ENCODE peak calls at places on chromosomes 4 and X, in five cellular contexts. F is mesendoderm; V is mammary epithelial cell; H is colonic mucosa; G is CD8-positive, alpha-beta memory T cell. I is an unnamed sample. For H3K27me3, the result is how much of the 10 kb centered on the place peaks cover.

GRCh38 chrX:10482262-10482661 is 138.1 kb downstream of the MID1 start:
- DNase-seq in F (no peak), V (no peak), H (no peak), G (no peak), I (no peak)

GRCh38 chr4:127249066-127249766 is 383.5 kb upstream of the INTU start:
- DNase-seq in F (no peak), V (peak), H (no peak), G (no peak), I (no peak)

GRCh38 chr4:16237715-16238114 is 11.4 kb upstream of the TAPT1 start:
- DNase-seq in V (no peak), H (no peak), F (no peak), G (no peak), I (no peak)

GRCh38 chr4:126451237-126451885 is 1136.6 kb downstream of the FAT4 start:
- DNase-seq in H (no peak), G (no peak), V (no peak), F (no peak), I (no peak)

GRCh38 chrX:65697915-65698796 is 30.7 kb downstream of the MSN start:
- DNase-seq in G (peak), F (peak), H (peak), V (no peak), I (no peak)

GRCh38 chrX:78548012-78548411 is 111.1 kb downstream of the RTL3 start:
- DNase-seq in F (no peak), H (no peak), V (peak), G (no peak), I (no peak)

GRCh38 chr4:139154538-139154937 is 22.5 kb downstream of the ELF2 start:
- DNase-seq in V (no peak), H (no peak), F (peak), G (no peak), I (peak)

GRCh38 chr4:2947926-2948325 is 15.3 kb downstream of the NOP14 start:
- DNase-seq in F (no peak), G (no peak), V (no peak), H (no peak), I (no peak)

GRCh38 chr4:149709640-149710039 is 106.0 kb downstream of the IQCM start:
- DNase-seq in G (no peak), H (no peak), V (no peak), F (no peak), I (no peak)

GRCh38 chrX:45198301-45198700 is 2.4 kb downstream of the DIPK2B start:
- DNase-seq in H (no peak), G (no peak), V (no peak), F (no peak), I (no peak)

GRCh38 chr4:3059090-3059428 is 15.3 kb downstream of the HTT-AS start:
- DNase-seq in H (no peak), F (no peak), G (no peak), V (no peak), I (no peak)

GRCh38 chrX:80812176-80812575 is 2.5 kb upstream of the BRWD3 start:
- DNase-seq in G (peak), H (peak), F (peak), V (peak), I (peak)

GRCh38 chr4:123444298-123444731 is 47.7 kb downstream of the SPRY1 start:
- DNase-seq in F (peak), H (peak), V (no peak), G (peak), I (peak)

GRCh38 chr4:1998296-1998695 is 10.5 kb downstream of the NELFA start:
- DNase-seq in F (peak), H (no peak), G (no peak), V (peak), I (peak)

DNA sequence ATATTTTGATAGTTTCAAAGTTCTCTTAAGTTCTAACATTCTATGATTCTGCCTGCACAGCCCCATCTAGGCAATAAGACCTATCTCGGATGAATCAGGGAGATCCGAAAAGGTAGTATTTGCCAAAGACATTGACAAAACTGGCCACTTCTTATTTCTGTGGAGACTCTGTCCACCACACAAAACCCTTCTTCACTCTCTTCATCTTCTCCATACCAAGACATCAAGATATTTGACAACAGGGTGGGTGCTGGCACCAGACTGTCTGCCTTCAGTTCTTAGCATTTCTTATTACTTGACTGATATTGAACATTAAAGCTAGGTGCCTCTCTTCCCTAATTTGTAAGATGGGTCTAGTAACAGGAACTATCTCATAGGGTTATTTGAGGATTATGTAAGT is 1.8 kb upstream of the UNC5C start:
- DNase-seq in V (no peak), G (no peak), F (no peak), H (no peak), I (no peak)
- H3K4me3 ChIP-seq in V (peak), G (no peak), F (no peak), H (no peak), I (no peak)

DNA sequence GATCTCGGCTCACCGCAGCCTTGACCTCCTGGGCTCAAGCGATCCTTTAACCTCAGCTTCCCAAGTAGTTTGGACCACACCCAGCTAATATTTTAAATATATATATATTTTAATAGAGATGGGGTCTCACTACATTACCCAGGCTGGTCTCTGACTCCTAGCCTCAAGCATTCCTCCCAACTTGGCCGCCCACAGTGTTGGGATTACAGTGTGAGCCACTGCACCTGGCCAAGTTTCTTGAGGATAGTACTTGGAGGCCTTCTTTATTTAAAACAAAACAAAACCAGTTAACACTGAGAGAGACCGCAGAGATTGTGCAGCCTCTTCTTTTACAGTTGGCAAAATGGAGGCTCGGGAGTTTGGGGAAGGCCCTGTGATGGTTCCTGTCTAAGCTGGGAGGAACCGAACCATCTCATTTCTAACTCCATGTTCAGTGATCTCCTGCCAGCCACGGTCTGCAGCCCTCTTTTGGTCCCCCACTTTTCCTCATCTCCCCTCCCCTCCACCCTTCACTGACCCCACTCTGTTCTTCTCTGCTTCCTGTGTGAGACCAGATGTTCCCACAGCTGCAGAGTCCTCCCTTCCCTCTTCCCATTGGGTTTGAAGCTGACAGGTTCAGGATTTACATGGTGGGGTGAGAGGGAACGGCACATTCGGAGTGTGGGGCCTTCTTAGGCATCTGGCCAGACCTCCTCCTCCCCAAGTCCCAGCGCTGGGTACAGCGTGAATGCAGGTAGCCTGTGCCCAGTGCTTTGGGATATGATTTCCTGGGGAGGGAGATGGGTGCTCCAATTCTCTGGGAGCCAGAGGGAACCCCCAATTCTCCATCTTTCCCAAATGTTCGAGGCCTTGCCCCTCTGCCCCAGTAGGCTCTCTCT is 1.4 kb upstream of the SORCS2 start:
- DNase-seq in G (no peak), F (no peak), H (no peak), V (no peak), I (no peak)
- H3K27me3 ChIP-seq in G (under half), F (under half), H (under half), V (under half), I (half or more)

GRCh38 chr4:77089880-77090279 is 14.1 kb upstream of the CCNI start:
- DNase-seq in F (no peak), G (no peak), H (no peak), V (no peak), I (no peak)

GRCh38 chr4:77095101-77095826 is 19.5 kb upstream of the CCNI start:
- DNase-seq in F (peak), V (peak), H (peak), G (peak), I (peak)

DNA sequence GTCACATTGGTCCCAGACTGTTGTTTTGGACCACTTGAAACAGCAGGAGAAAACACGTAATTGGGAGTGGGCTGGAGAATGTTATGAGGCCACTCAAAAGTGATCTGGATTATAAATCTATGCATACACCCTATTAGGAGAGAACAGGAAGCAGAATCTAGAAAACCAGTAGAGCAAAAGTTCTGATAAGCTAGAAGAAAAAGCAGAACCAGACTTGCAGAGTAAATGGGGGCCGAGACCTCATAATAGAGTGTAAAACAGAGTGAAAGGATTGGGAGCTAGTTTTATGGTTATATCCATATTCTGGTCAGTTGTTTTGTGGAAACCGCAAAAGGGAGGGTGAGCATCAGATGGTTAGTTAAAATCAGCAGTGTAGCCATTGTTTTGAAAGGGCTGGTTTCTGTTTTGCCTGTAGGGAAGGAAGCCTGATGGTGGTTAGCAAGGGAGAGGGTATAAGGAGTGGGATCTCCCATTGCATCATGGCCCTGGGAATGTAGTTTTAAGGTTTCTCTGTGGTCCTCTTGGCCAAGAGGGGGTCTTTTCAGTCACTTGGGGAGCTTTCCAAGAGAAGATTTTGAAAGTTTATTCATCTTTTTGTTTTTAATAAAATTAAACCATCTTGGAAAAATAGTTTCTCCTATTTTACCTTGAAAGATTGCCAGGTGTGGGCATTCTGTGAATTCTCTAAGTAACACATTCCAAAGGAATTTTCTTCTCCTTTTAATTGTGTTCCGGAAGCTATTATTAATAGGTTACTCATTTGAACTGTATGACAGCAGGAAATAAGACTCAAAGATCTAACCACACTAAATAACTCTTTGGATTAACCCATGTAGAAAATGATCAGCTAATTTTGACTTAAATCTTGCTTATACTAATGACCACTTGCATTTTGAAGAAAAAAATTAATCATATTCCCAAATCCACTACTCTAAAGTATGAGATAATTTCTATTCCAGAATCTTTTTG is 17.3 kb upstream of the CCNI start:
- DNase-seq in G (no peak), H (no peak), V (peak), F (peak), I (no peak)
- H3K27ac ChIP-seq in G (no peak), H (no peak), V (peak), F (no peak), I (peak)

DNA sequence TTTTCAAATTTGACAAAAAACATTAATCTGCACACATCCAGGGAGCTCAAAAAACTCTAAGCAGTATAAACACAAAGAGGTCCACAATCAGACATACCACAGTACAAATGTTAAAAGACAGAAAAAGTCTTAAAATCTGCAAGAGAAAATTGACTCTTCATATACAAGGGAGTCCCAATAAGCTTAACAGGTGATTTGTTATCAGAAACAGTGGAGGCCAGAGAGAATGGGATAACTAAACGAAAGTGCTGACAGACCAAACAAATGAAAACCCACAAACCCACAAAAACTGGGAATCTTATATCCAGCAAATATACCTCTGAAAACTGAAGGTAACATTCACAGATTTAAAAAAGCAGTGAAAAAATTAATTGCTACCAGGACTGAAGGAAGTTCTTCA is 182.0 kb upstream of the PAQR3 start:
- DNase-seq in H (no peak), G (no peak), V (no peak), F (no peak), I (no peak)
- H3K4me3 ChIP-seq in H (no peak), G (no peak), V (no peak), F (no peak), I (no peak)

DNA sequence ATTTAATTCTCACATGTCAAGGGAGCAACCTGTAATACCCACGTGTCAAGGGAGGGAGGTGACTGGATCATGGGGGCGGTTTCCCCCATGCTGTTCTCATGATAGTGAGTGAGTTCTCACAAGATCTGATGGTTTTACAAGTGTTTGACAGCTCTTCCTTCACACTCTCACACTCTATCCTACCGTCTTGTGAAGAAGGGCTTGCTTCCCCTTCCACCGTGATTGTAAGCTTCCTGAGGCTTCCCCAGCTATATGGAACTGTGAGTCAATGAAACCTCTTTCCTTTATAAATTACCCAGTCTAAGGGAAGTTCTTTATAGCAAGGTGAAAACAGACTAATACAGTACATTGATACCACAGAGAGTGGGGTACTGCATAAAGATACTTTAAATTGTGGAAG is 17.7 kb downstream of the USP27X start:
- DNase-seq in V (no peak), G (no peak), H (no peak), F (no peak), I (no peak)
- H3K27me3 ChIP-seq in V (under half), G (under half), H (under half), F (under half), I (under half)

GRCh38 chr4:186204611-186205144 is 13.3 kb downstream of the CYP4V2 start:
- DNase-seq in H (peak), F (no peak), G (no peak), V (no peak), I (peak)
- H3K27ac ChIP-seq in H (peak), F (no peak), G (no peak), V (no peak), I (peak)

GRCh38 chr4:128424524-128425195 is 137.0 kb upstream of the PGRMC2 start:
- DNase-seq in V (peak), G (no peak), F (no peak), H (no peak), I (no peak)

GRCh38 chr4:128428397-128428796 is 140.8 kb upstream of the PGRMC2 start:
- DNase-seq in F (no peak), H (no peak), G (no peak), V (no peak), I (no peak)

DNA sequence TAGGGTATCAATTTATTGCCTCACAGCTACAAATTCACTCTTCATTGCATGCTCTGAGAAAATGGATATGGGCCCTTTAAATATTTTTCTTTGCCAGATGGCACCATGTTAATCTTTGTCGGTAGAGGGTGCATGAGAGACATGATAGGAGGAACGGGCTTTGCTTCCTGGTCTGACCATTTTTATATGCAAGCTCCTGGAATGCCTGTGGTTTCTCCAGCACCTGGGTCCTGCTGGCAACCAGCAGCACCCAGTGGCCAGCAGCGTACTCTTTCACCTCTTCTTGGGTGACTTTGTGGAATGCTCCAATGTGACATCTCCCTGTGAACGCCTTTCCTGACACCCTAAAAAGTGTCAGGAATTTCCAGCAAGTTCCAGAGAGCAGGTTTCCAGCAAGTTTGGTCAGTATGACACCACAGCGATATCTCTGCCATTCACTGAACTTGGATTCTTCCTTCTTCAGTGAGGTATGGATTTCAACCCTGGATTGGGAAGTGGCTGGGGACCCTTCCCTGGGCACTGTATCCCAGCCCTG is 140.3 kb upstream of the PGRMC2 start:
- DNase-seq in G (no peak), H (peak), V (peak), F (peak), I (peak)
- H3K4me3 ChIP-seq in G (no peak), H (no peak), V (peak), F (no peak), I (no peak)

DNA sequence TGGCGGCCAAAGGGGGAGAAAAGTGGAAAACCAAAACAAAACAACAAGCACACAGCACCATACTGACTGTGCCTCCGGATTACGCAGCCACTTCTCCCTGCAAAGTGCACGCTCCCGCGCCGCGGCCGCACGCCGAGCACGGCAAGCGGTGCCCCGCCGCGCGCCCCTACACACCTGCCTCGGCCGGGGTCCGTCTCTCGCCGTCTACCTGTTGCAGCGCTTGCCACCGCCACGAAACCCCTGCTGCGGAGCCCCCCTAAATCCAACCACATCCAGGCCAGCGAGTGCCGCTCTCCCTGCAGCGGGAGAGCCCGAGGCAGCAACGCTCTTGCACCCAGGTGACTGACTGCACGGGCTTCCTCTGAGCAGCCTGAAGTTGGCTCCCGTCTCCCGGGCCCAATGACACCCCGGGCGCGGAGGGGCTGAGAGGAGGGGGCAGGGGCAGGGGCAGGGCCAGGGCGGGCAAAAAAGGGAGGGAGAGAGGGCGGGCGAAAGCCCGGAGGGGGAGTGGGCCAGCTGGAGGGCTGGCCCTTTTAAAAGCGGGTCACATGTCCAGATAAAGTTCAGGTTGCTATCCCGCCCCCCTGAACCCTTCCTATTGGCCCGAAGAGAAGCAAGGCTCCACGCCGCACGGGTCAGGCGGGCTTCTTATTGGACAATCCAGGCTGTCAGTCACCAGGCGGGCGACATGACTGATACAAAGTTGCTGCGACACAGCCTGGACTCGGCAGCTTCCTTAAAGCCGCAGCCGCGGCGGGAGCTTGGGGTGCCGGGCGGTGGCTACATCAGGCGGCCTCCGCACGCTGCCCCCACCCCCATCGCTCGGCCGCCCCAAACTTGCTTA is at the start of gene NR3C2:
- DNase-seq in V (peak), H (peak), F (peak), G (peak), I (peak)
- H3K27me3 ChIP-seq in V (under half), H (under half), F (under half), G (under half), I (half or more)

GRCh38 chr4:174930895-174931294 is 12.7 kb downstream of the ADAM29 start:
- DNase-seq in H (no peak), V (no peak), G (no peak), F (no peak), I (no peak)

GRCh38 chr4:174934360-174934759 is 16.2 kb downstream of the ADAM29 start:
- DNase-seq in G (no peak), V (no peak), H (no peak), F (no peak), I (no peak)

GRCh38 chr4:174935607-174936006 is 17.4 kb downstream of the ADAM29 start:
- DNase-seq in F (no peak), V (no peak), G (no peak), H (no peak), I (no peak)

GRCh38 chr4:174929346-174929745 is 11.2 kb downstream of the ADAM29 start:
- DNase-seq in G (no peak), H (no peak), V (no peak), F (no peak), I (no peak)

GRCh38 chr4:174933083-174933482 is 14.9 kb downstream of the ADAM29 start:
- DNase-seq in G (no peak), H (no peak), V (no peak), F (no peak), I (no peak)
- H3K27ac ChIP-seq in G (no peak), H (no peak), V (no peak), F (no peak), I (no peak)

GRCh38 chr4:89111833-89112563 is 665 bp downstream of the TIGD2 start:
- DNase-seq in V (peak), G (no peak), H (peak), F (peak), I (peak)

GRCh38 chr4:89110986-89111832 is at the start of gene TIGD2:
- DNase-seq in V (peak), F (peak), H (peak), G (peak), I (peak)

GRCh38 chr4:89110541-89110985 is 770 bp upstream of the TIGD2 start:
- DNase-seq in G (no peak), F (peak), V (no peak), H (no peak), I (peak)

GRCh38 chr4:89108068-89108467 is 3.3 kb upstream of the TIGD2 start:
- DNase-seq in F (peak), H (no peak), G (no peak), V (no peak), I (no peak)

GRCh38 chr4:89109841-89110540 is 1.3 kb upstream of the TIGD2 start:
- DNase-seq in V (no peak), H (no peak), G (no peak), F (peak), I (no peak)
- H3K4me3 ChIP-seq in V (no peak), H (peak), G (peak), F (no peak), I (peak)

I was measured in hepatocyte.